ENCODE peak calls at places on chromosomes 12 and 14, in six cellular contexts. One of them, this sample, is unnamed.

GRCh38 chr14:29926228-29926627 is 1.4 kb downstream of the PRKD1 start:
- DNase-seq in EL: no peak
- DNase-seq in stimulated activated CD4-positive, alpha-beta T cell treated with anti-CD3 and anti-CD28 coated beads, Interleukin-4, amount 100 ng/mL, for 48 hours: no peak
- DNase-seq in RPMI8226: no peak
- DNase-seq in left ventricle myocardium superior: no peak
- DNase-seq in osteoblast: peak
- DNase-seq in this sample: peak

GRCh38 chr12:100138048-100138907 is 4.4 kb downstream of the BLTP3B start:
- DNase-seq in EL: peak
- DNase-seq in stimulated activated CD4-positive, alpha-beta T cell treated with anti-CD3 and anti-CD28 coated beads, Interleukin-4, amount 100 ng/mL, for 48 hours: no peak
- DNase-seq in RPMI8226: peak
- DNase-seq in left ventricle myocardium superior: no peak
- DNase-seq in osteoblast: no peak
- DNase-seq in this sample: peak

GRCh38 chr12:85755760-85756159 is 80.4 kb downstream of the RASSF9 start:
- DNase-seq in EL: peak
- DNase-seq in stimulated activated CD4-positive, alpha-beta T cell treated with anti-CD3 and anti-CD28 coated beads, Interleukin-4, amount 100 ng/mL, for 48 hours: no peak
- DNase-seq in RPMI8226: no peak
- DNase-seq in left ventricle myocardium superior: no peak
- DNase-seq in osteoblast: no peak
- DNase-seq in this sample: no peak

GRCh38 chr14:45426685-45427282 is 173.8 kb upstream of the MIS18BP1 start:
- DNase-seq in EL: peak
- DNase-seq in stimulated activated CD4-positive, alpha-beta T cell treated with anti-CD3 and anti-CD28 coated beads, Interleukin-4, amount 100 ng/mL, for 48 hours: no peak
- DNase-seq in RPMI8226: peak
- DNase-seq in left ventricle myocardium superior: no peak
- DNase-seq in osteoblast: peak
- DNase-seq in this sample: peak

GRCh38 chr12:16359512-16360491 is 12.4 kb downstream of the MGST1 start:
- DNase-seq in EL: peak
- DNase-seq in stimulated activated CD4-positive, alpha-beta T cell treated with anti-CD3 and anti-CD28 coated beads, Interleukin-4, amount 100 ng/mL, for 48 hours: peak
- DNase-seq in RPMI8226: peak
- DNase-seq in left ventricle myocardium superior: peak
- DNase-seq in osteoblast: no peak
- DNase-seq in this sample: peak

GRCh38 chr12:21483531-21483930 is 17.9 kb downstream of the RECQL start:
- DNase-seq in EL: no peak
- DNase-seq in stimulated activated CD4-positive, alpha-beta T cell treated with anti-CD3 and anti-CD28 coated beads, Interleukin-4, amount 100 ng/mL, for 48 hours: no peak
- DNase-seq in RPMI8226: no peak
- DNase-seq in left ventricle myocardium superior: no peak
- DNase-seq in osteoblast: no peak
- DNase-seq in this sample: no peak

GRCh38 chr12:66288121-66288520 is 14.2 kb upstream of the HELB start:
- DNase-seq in EL: no peak
- DNase-seq in stimulated activated CD4-positive, alpha-beta T cell treated with anti-CD3 and anti-CD28 coated beads, Interleukin-4, amount 100 ng/mL, for 48 hours: peak
- DNase-seq in RPMI8226: no peak
- DNase-seq in left ventricle myocardium superior: no peak
- DNase-seq in osteoblast: no peak
- DNase-seq in this sample: no peak

GRCh38 chr12:91778091-91778819 is 367.4 kb downstream of the BTG1 start:
- DNase-seq in EL: peak
- DNase-seq in stimulated activated CD4-positive, alpha-beta T cell treated with anti-CD3 and anti-CD28 coated beads, Interleukin-4, amount 100 ng/mL, for 48 hours: no peak
- DNase-seq in RPMI8226: peak
- DNase-seq in left ventricle myocardium superior: no peak
- DNase-seq in osteoblast: peak
- DNase-seq in this sample: peak

GRCh38 chr12:92363295-92364146 is 217.9 kb upstream of the BTG1 start:
- DNase-seq in EL: peak
- DNase-seq in stimulated activated CD4-positive, alpha-beta T cell treated with anti-CD3 and anti-CD28 coated beads, Interleukin-4, amount 100 ng/mL, for 48 hours: no peak
- DNase-seq in RPMI8226: peak
- DNase-seq in left ventricle myocardium superior: peak
- DNase-seq in osteoblast: no peak
- DNase-seq in this sample: peak

GRCh38 chr12:107179883-107180282 is 86.5 kb upstream of the CRY1 start:
- DNase-seq in EL: peak
- DNase-seq in stimulated activated CD4-positive, alpha-beta T cell treated with anti-CD3 and anti-CD28 coated beads, Interleukin-4, amount 100 ng/mL, for 48 hours: no peak
- DNase-seq in RPMI8226: no peak
- DNase-seq in left ventricle myocardium superior: no peak
- DNase-seq in osteoblast: no peak
- DNase-seq in this sample: no peak

GRCh38 chr12:101839324-101840283 is 8.8 kb upstream of the GNPTAB start:
- DNase-seq in EL: peak
- DNase-seq in stimulated activated CD4-positive, alpha-beta T cell treated with anti-CD3 and anti-CD28 coated beads, Interleukin-4, amount 100 ng/mL, for 48 hours: peak
- DNase-seq in RPMI8226: peak
- DNase-seq in left ventricle myocardium superior: no peak
- DNase-seq in osteoblast: no peak
- DNase-seq in this sample: peak

GRCh38 chr14:73634333-73634833 is 10.4 kb upstream of the DNAL1 start:
- DNase-seq in EL: no peak
- DNase-seq in stimulated activated CD4-positive, alpha-beta T cell treated with anti-CD3 and anti-CD28 coated beads, Interleukin-4, amount 100 ng/mL, for 48 hours: no peak
- DNase-seq in RPMI8226: peak
- DNase-seq in left ventricle myocardium superior: peak
- DNase-seq in osteoblast: peak
- DNase-seq in this sample: peak

GRCh38 chr12:104046306-104046705 is 3.7 kb downstream of the GLT8D2 start:
- DNase-seq in EL: no peak
- DNase-seq in stimulated activated CD4-positive, alpha-beta T cell treated with anti-CD3 and anti-CD28 coated beads, Interleukin-4, amount 100 ng/mL, for 48 hours: no peak
- DNase-seq in RPMI8226: no peak
- DNase-seq in left ventricle myocardium superior: no peak
- DNase-seq in osteoblast: no peak
- DNase-seq in this sample: no peak

GRCh38 chr12:14850929-14851663 is 7.8 kb upstream of the ART4 start:
- DNase-seq in EL: no peak
- DNase-seq in stimulated activated CD4-positive, alpha-beta T cell treated with anti-CD3 and anti-CD28 coated beads, Interleukin-4, amount 100 ng/mL, for 48 hours: no peak
- DNase-seq in RPMI8226: no peak
- DNase-seq in left ventricle myocardium superior: no peak
- DNase-seq in osteoblast: no peak
- DNase-seq in this sample: no peak

GRCh38 chr14:98270201-98270600 is 1001.8 kb downstream of the BCL11B start:
- DNase-seq in EL: no peak
- DNase-seq in stimulated activated CD4-positive, alpha-beta T cell treated with anti-CD3 and anti-CD28 coated beads, Interleukin-4, amount 100 ng/mL, for 48 hours: no peak
- DNase-seq in RPMI8226: no peak
- DNase-seq in left ventricle myocardium superior: no peak
- DNase-seq in osteoblast: no peak
- DNase-seq in this sample: peak

GRCh38 chr12:1594295-1595025 is at the start of gene FBXL14:
- DNase-seq in EL: peak
- DNase-seq in stimulated activated CD4-positive, alpha-beta T cell treated with anti-CD3 and anti-CD28 coated beads, Interleukin-4, amount 100 ng/mL, for 48 hours: peak
- DNase-seq in RPMI8226: peak
- DNase-seq in left ventricle myocardium superior: peak
- DNase-seq in osteoblast: peak
- DNase-seq in this sample: peak

GRCh38 chr12:68591716-68592437 is 18.8 kb upstream of the RAP1B start:
- DNase-seq in EL: no peak
- DNase-seq in stimulated activated CD4-positive, alpha-beta T cell treated with anti-CD3 and anti-CD28 coated beads, Interleukin-4, amount 100 ng/mL, for 48 hours: no peak
- DNase-seq in RPMI8226: no peak
- DNase-seq in left ventricle myocardium superior: no peak
- DNase-seq in osteoblast: no peak
- DNase-seq in this sample: no peak

GRCh38 chr12:109991586-109991985 is 4.6 kb downstream of the GIT2 start:
- DNase-seq in EL: no peak
- DNase-seq in stimulated activated CD4-positive, alpha-beta T cell treated with anti-CD3 and anti-CD28 coated beads, Interleukin-4, amount 100 ng/mL, for 48 hours: no peak
- DNase-seq in RPMI8226: no peak
- DNase-seq in left ventricle myocardium superior: no peak
- DNase-seq in osteoblast: no peak
- DNase-seq in this sample: no peak

GRCh38 chr14:89654998-89655397 is 238.0 kb upstream of the FOXN3 start:
- DNase-seq in EL: no peak
- DNase-seq in stimulated activated CD4-positive, alpha-beta T cell treated with anti-CD3 and anti-CD28 coated beads, Interleukin-4, amount 100 ng/mL, for 48 hours: no peak
- DNase-seq in RPMI8226: no peak
- DNase-seq in left ventricle myocardium superior: no peak
- DNase-seq in osteoblast: no peak
- DNase-seq in this sample: peak

GRCh38 chr12:74468401-74468800 is 69.2 kb upstream of the ATXN7L3B start:
- DNase-seq in EL: no peak
- DNase-seq in stimulated activated CD4-positive, alpha-beta T cell treated with anti-CD3 and anti-CD28 coated beads, Interleukin-4, amount 100 ng/mL, for 48 hours: no peak
- DNase-seq in RPMI8226: no peak
- DNase-seq in left ventricle myocardium superior: no peak
- DNase-seq in osteoblast: no peak
- DNase-seq in this sample: no peak

GRCh38 chr14:58866386-58866785 is 228.6 kb downstream of the DACT1 start:
- DNase-seq in EL: peak
- DNase-seq in stimulated activated CD4-positive, alpha-beta T cell treated with anti-CD3 and anti-CD28 coated beads, Interleukin-4, amount 100 ng/mL, for 48 hours: no peak
- DNase-seq in RPMI8226: no peak
- DNase-seq in left ventricle myocardium superior: no peak
- DNase-seq in osteoblast: no peak
- DNase-seq in this sample: no peak

GRCh38 chr12:57258977-57259970 is 8.3 kb upstream of the STAC3 start:
- DNase-seq in EL: no peak
- DNase-seq in stimulated activated CD4-positive, alpha-beta T cell treated with anti-CD3 and anti-CD28 coated beads, Interleukin-4, amount 100 ng/mL, for 48 hours: no peak
- DNase-seq in RPMI8226: no peak
- DNase-seq in left ventricle myocardium superior: peak
- DNase-seq in osteoblast: peak
- DNase-seq in this sample: no peak

GRCh38 chr14:63672417-63673180 is 30.9 kb upstream of the WDR89 start:
- DNase-seq in EL: peak
- DNase-seq in stimulated activated CD4-positive, alpha-beta T cell treated with anti-CD3 and anti-CD28 coated beads, Interleukin-4, amount 100 ng/mL, for 48 hours: no peak
- DNase-seq in RPMI8226: no peak
- DNase-seq in left ventricle myocardium superior: no peak
- DNase-seq in osteoblast: peak
- DNase-seq in this sample: peak

GRCh38 chr14:91245029-91245428 is 525 bp upstream of the GPR68 start:
- DNase-seq in EL: no peak
- DNase-seq in stimulated activated CD4-positive, alpha-beta T cell treated with anti-CD3 and anti-CD28 coated beads, Interleukin-4, amount 100 ng/mL, for 48 hours: no peak
- DNase-seq in RPMI8226: no peak
- DNase-seq in left ventricle myocardium superior: no peak
- DNase-seq in osteoblast: no peak
- DNase-seq in this sample: no peak

This sample was measured in astrocyte of the hippocampus.